ENCODE peak calls at places on chromosomes 4 and X, in six cellular contexts. One of them, this sample, is unnamed.

GRCh38 chr4:139514382-139515059 is 41.5 kb downstream of the SETD7 start:
- DNase-seq in fibroblast of the aortic adventitia: no peak
- DNase-seq in Peyer's patch: no peak
- DNase-seq in psoas muscle: no peak
- DNase-seq in ascending aorta: no peak
- DNase-seq in dorsolateral prefrontal cortex: no peak
- DNase-seq in this sample: no peak

GRCh38 chr4:95219109-95219508 is 329.7 kb downstream of the UNC5C start:
- DNase-seq in ascending aorta: peak
- DNase-seq in Peyer's patch: no peak
- DNase-seq in psoas muscle: no peak
- DNase-seq in fibroblast of the aortic adventitia: peak
- DNase-seq in dorsolateral prefrontal cortex: no peak
- DNase-seq in this sample: peak

GRCh38 chr4:14188214-14188613 is 560.7 kb upstream of the BOD1L1 start:
- DNase-seq in psoas muscle: no peak
- DNase-seq in Peyer's patch: no peak
- DNase-seq in fibroblast of the aortic adventitia: no peak
- DNase-seq in ascending aorta: no peak
- DNase-seq in dorsolateral prefrontal cortex: no peak
- DNase-seq in this sample: no peak

GRCh38 chr4:7238300-7238960 is 46.1 kb downstream of the SORCS2 start:
- DNase-seq in Peyer's patch: no peak
- DNase-seq in dorsolateral prefrontal cortex: no peak
- DNase-seq in fibroblast of the aortic adventitia: no peak
- DNase-seq in psoas muscle: no peak
- DNase-seq in ascending aorta: no peak
- DNase-seq in this sample: no peak

GRCh38 chr4:135319685-135320084 is 1118.1 kb upstream of the PABPC4L start:
- DNase-seq in dorsolateral prefrontal cortex: no peak
- DNase-seq in ascending aorta: no peak
- DNase-seq in Peyer's patch: no peak
- DNase-seq in fibroblast of the aortic adventitia: no peak
- DNase-seq in psoas muscle: no peak
- DNase-seq in this sample: no peak

GRCh38 chrX:39960219-39960618 is 137.5 kb downstream of the BCOR start:
- DNase-seq in psoas muscle: no peak
- DNase-seq in dorsolateral prefrontal cortex: no peak
- DNase-seq in ascending aorta: no peak
- DNase-seq in Peyer's patch: no peak
- DNase-seq in fibroblast of the aortic adventitia: no peak
- DNase-seq in this sample: no peak

GRCh38 chr4:93334003-93334402 is 494.6 kb upstream of the ATOH1 start:
- DNase-seq in fibroblast of the aortic adventitia: no peak
- DNase-seq in Peyer's patch: no peak
- DNase-seq in psoas muscle: no peak
- DNase-seq in ascending aorta: no peak
- DNase-seq in dorsolateral prefrontal cortex: no peak
- DNase-seq in this sample: no peak

GRCh38 chr4:184510431-184510830 is 36.1 kb upstream of the IRF2 start:
- DNase-seq in dorsolateral prefrontal cortex: no peak
- DNase-seq in fibroblast of the aortic adventitia: no peak
- DNase-seq in psoas muscle: no peak
- DNase-seq in ascending aorta: no peak
- DNase-seq in Peyer's patch: no peak
- DNase-seq in this sample: no peak

GRCh38 chrX:24412637-24413363 is 52.3 kb upstream of the PDK3 start:
- DNase-seq in psoas muscle: no peak
- DNase-seq in dorsolateral prefrontal cortex: no peak
- DNase-seq in fibroblast of the aortic adventitia: no peak
- DNase-seq in Peyer's patch: no peak
- DNase-seq in ascending aorta: no peak
- DNase-seq in this sample: peak

GRCh38 chr4:92344216-92344615 is 40.5 kb downstream of the GRID2 start:
- DNase-seq in ascending aorta: no peak
- DNase-seq in psoas muscle: no peak
- DNase-seq in fibroblast of the aortic adventitia: no peak
- DNase-seq in Peyer's patch: no peak
- DNase-seq in dorsolateral prefrontal cortex: no peak
- DNase-seq in this sample: no peak

GRCh38 chr4:69057620-69058409 is 38.5 kb upstream of the UGT2B7 start:
- DNase-seq in fibroblast of the aortic adventitia: peak
- DNase-seq in ascending aorta: no peak
- DNase-seq in dorsolateral prefrontal cortex: no peak
- DNase-seq in psoas muscle: no peak
- DNase-seq in Peyer's patch: no peak
- DNase-seq in this sample: peak

GRCh38 chr4:181860668-181861067 is 382.5 kb upstream of the TENM3 start:
- DNase-seq in ascending aorta: no peak
- DNase-seq in dorsolateral prefrontal cortex: no peak
- DNase-seq in fibroblast of the aortic adventitia: peak
- DNase-seq in Peyer's patch: no peak
- DNase-seq in psoas muscle: no peak
- DNase-seq in this sample: peak

GRCh38 chrX:94612140-94612539 is 938.1 kb downstream of the FAM133A start:
- DNase-seq in ascending aorta: no peak
- DNase-seq in fibroblast of the aortic adventitia: no peak
- DNase-seq in Peyer's patch: no peak
- DNase-seq in psoas muscle: no peak
- DNase-seq in dorsolateral prefrontal cortex: no peak
- DNase-seq in this sample: no peak

GRCh38 chr4:6905501-6905900 is 4.1 kb upstream of the TBC1D14 start:
- DNase-seq in psoas muscle: no peak
- DNase-seq in dorsolateral prefrontal cortex: no peak
- DNase-seq in Peyer's patch: no peak
- DNase-seq in fibroblast of the aortic adventitia: no peak
- DNase-seq in ascending aorta: peak
- DNase-seq in this sample: no peak

GRCh38 chr4:88297725-88298453 is 13.5 kb upstream of the PPM1K start:
- DNase-seq in psoas muscle: no peak
- DNase-seq in Peyer's patch: no peak
- DNase-seq in fibroblast of the aortic adventitia: no peak
- DNase-seq in dorsolateral prefrontal cortex: no peak
- DNase-seq in ascending aorta: no peak
- DNase-seq in this sample: no peak

GRCh38 chrX:24846551-24847170 is 152.9 kb downstream of the POLA1 start:
- DNase-seq in ascending aorta: no peak
- DNase-seq in psoas muscle: no peak
- DNase-seq in Peyer's patch: no peak
- DNase-seq in dorsolateral prefrontal cortex: no peak
- DNase-seq in fibroblast of the aortic adventitia: peak
- DNase-seq in this sample: no peak

GRCh38 chr4:185020293-185020808 is 2.1 kb downstream of the HELT start:
- DNase-seq in psoas muscle: no peak
- DNase-seq in dorsolateral prefrontal cortex: no peak
- DNase-seq in Peyer's patch: no peak
- DNase-seq in ascending aorta: no peak
- DNase-seq in fibroblast of the aortic adventitia: peak
- DNase-seq in this sample: peak

GRCh38 chrX:101417981-101418841 is 10.2 kb downstream of the HNRNPH2 start:
- DNase-seq in dorsolateral prefrontal cortex: peak
- DNase-seq in ascending aorta: peak
- DNase-seq in fibroblast of the aortic adventitia: no peak
- DNase-seq in psoas muscle: peak
- DNase-seq in Peyer's patch: peak
- DNase-seq in this sample: peak

GRCh38 chrX:133859860-133860259 is 125.5 kb downstream of the GPC3 start:
- DNase-seq in Peyer's patch: no peak
- DNase-seq in psoas muscle: no peak
- DNase-seq in dorsolateral prefrontal cortex: no peak
- DNase-seq in ascending aorta: no peak
- DNase-seq in fibroblast of the aortic adventitia: peak
- DNase-seq in this sample: peak

GRCh38 chr4:141702472-141703182 is 66.2 kb downstream of the IL15 start:
- DNase-seq in dorsolateral prefrontal cortex: no peak
- DNase-seq in Peyer's patch: no peak
- DNase-seq in ascending aorta: no peak
- DNase-seq in psoas muscle: peak
- DNase-seq in fibroblast of the aortic adventitia: no peak
- DNase-seq in this sample: peak

GRCh38 chr4:65535128-65535527 is 135.2 kb downstream of the EPHA5 start:
- DNase-seq in Peyer's patch: no peak
- DNase-seq in psoas muscle: no peak
- DNase-seq in ascending aorta: no peak
- DNase-seq in fibroblast of the aortic adventitia: peak
- DNase-seq in dorsolateral prefrontal cortex: no peak
- DNase-seq in this sample: no peak

GRCh38 chrX:132622130-132622529 is 133.3 kb upstream of the MBNL3 start:
- DNase-seq in Peyer's patch: no peak
- DNase-seq in fibroblast of the aortic adventitia: peak
- DNase-seq in psoas muscle: no peak
- DNase-seq in ascending aorta: no peak
- DNase-seq in dorsolateral prefrontal cortex: no peak
- DNase-seq in this sample: peak

GRCh38 chr4:23241408-23241807 is 548.7 kb downstream of the GBA3 start:
- DNase-seq in fibroblast of the aortic adventitia: no peak
- DNase-seq in psoas muscle: no peak
- DNase-seq in Peyer's patch: no peak
- DNase-seq in dorsolateral prefrontal cortex: no peak
- DNase-seq in ascending aorta: no peak
- DNase-seq in this sample: no peak

GRCh38 chr4:23242962-23243361 is 550.2 kb downstream of the GBA3 start:
- DNase-seq in fibroblast of the aortic adventitia: no peak
- DNase-seq in ascending aorta: no peak
- DNase-seq in Peyer's patch: no peak
- DNase-seq in dorsolateral prefrontal cortex: no peak
- DNase-seq in psoas muscle: no peak
- DNase-seq in this sample: no peak

GRCh38 chr4:23245196-23245595 is 552.5 kb downstream of the GBA3 start:
- DNase-seq in dorsolateral prefrontal cortex: no peak
- DNase-seq in ascending aorta: no peak
- DNase-seq in Peyer's patch: no peak
- DNase-seq in fibroblast of the aortic adventitia: no peak
- DNase-seq in psoas muscle: no peak
- DNase-seq in this sample: no peak
- H3K4me3 ChIP-seq in dorsolateral prefrontal cortex: no peak
- H3K4me3 ChIP-seq in ascending aorta: no peak
- H3K4me3 ChIP-seq in Peyer's patch: no peak
- H3K4me3 ChIP-seq in fibroblast of the aortic adventitia: no peak
- H3K4me3 ChIP-seq in psoas muscle: no peak
- H3K4me3 ChIP-seq in this sample: no peak

DNA sequence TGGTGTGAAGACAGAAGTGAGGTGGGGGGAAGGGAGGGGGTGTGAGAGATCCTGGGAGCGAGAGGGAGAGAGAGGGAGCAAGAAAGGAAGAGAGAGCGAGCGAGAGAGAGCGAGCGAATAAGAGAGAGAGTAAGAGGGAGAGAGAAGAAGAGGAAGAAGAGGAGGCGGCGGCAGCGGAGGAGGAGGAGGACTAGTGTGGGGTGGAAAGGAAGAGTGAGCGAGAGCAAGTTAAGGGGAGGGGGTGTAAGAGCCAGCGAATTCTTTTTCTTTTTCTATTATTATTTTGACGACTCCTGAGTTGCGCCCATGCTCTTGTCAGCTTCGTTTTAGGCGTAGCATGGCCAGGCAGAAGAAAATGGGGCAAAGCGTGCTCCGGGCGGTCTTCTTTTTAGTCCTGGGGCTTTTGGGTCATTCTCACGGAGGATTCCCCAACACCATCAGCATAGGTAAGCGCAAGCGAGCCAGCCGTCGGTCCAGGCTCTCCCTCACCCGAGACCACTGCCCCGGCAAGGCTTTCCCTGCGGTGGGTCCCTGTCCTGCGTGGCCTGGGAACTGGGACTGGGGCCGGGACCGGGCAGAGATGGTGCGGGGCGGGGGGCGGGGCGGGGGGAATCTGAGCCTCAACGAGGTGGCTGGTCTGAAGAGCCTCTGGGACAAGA is at the start of gene GRIA3:
- DNase-seq in ascending aorta: no peak
- DNase-seq in psoas muscle: no peak
- DNase-seq in dorsolateral prefrontal cortex: peak
- DNase-seq in Peyer's patch: no peak
- DNase-seq in fibroblast of the aortic adventitia: peak
- DNase-seq in this sample: peak
- TF ChIP-seq CTCF in ascending aorta: no peak
- TF ChIP-seq CTCF in psoas muscle: no peak
- TF ChIP-seq CTCF in dorsolateral prefrontal cortex: no peak
- TF ChIP-seq CTCF in Peyer's patch: no peak
- TF ChIP-seq CTCF in fibroblast of the aortic adventitia: no peak
- TF ChIP-seq CTCF in this sample: no peak

GRCh38 chr4:8431553-8431952 is 9.0 kb downstream of the ACOX3 start:
- DNase-seq in dorsolateral prefrontal cortex: no peak
- DNase-seq in fibroblast of the aortic adventitia: no peak
- DNase-seq in Peyer's patch: no peak
- DNase-seq in ascending aorta: no peak
- DNase-seq in psoas muscle: no peak
- DNase-seq in this sample: no peak

GRCh38 chr4:8422786-8423185 is 17.7 kb downstream of the ACOX3 start:
- DNase-seq in psoas muscle: no peak
- DNase-seq in ascending aorta: no peak
- DNase-seq in Peyer's patch: no peak
- DNase-seq in dorsolateral prefrontal cortex: no peak
- DNase-seq in fibroblast of the aortic adventitia: no peak
- DNase-seq in this sample: no peak

GRCh38 chr4:8428288-8429097 is 12.0 kb downstream of the ACOX3 start:
- DNase-seq in Peyer's patch: peak
- DNase-seq in psoas muscle: peak
- DNase-seq in fibroblast of the aortic adventitia: peak
- DNase-seq in dorsolateral prefrontal cortex: peak
- DNase-seq in ascending aorta: peak
- DNase-seq in this sample: peak

GRCh38 chr4:8427761-8428287 is 12.7 kb downstream of the ACOX3 start:
- DNase-seq in psoas muscle: no peak
- DNase-seq in fibroblast of the aortic adventitia: peak
- DNase-seq in dorsolateral prefrontal cortex: no peak
- DNase-seq in ascending aorta: no peak
- DNase-seq in Peyer's patch: peak
- DNase-seq in this sample: peak

DNA sequence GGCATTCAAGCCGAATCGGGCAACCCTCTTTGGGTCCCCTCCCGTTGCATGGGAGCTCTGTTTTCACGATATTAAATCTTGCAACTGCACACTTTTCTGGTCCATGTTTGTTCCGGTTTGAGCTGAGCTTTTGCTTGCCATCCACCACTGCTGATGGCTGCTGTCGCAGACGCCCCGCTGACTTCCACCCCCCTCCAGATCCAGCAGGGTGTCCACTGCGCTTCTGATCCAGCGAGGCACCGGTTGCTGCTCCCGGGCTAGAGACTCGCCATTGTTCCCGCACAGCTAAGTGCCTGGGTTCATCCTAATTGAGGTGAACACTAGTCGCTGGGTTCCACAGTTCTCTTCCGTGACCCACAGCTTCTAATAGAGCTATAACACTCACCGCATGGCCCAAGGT is 13.3 kb downstream of the ACOX3 start:
- DNase-seq in fibroblast of the aortic adventitia: no peak
- DNase-seq in dorsolateral prefrontal cortex: no peak
- DNase-seq in ascending aorta: no peak
- DNase-seq in Peyer's patch: no peak
- DNase-seq in psoas muscle: no peak
- DNase-seq in this sample: no peak
- H3K4me3 ChIP-seq in fibroblast of the aortic adventitia: peak
- H3K4me3 ChIP-seq in dorsolateral prefrontal cortex: peak
- H3K4me3 ChIP-seq in ascending aorta: peak
- H3K4me3 ChIP-seq in Peyer's patch: peak
- H3K4me3 ChIP-seq in psoas muscle: peak
- H3K4me3 ChIP-seq in this sample: peak

DNA sequence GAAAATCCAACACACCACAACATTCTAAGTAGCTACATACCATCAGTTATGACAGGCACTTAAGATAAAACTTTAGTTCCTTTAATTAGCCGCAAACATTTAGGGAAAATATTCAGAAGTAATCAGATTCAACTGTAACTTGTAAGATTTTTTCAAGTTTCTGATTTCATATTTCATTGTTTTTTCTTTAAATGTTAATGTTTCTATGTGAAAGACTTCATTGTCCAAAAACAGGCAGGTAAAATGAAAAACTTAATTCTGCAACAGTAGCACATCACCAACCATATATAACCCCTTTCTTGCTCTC is 11.6 kb upstream of the ODAM start:
- DNase-seq in ascending aorta: no peak
- DNase-seq in dorsolateral prefrontal cortex: no peak
- DNase-seq in psoas muscle: no peak
- DNase-seq in fibroblast of the aortic adventitia: no peak
- DNase-seq in Peyer's patch: no peak
- DNase-seq in this sample: no peak
- TF ChIP-seq CTCF in ascending aorta: no peak
- TF ChIP-seq CTCF in dorsolateral prefrontal cortex: no peak
- TF ChIP-seq CTCF in psoas muscle: no peak
- TF ChIP-seq CTCF in fibroblast of the aortic adventitia: no peak
- TF ChIP-seq CTCF in Peyer's patch: no peak
- TF ChIP-seq CTCF in this sample: no peak

This sample was measured in astrocyte of the spinal cord.